ENCODE peak calls at places on chromosomes 11 and 22, in six cellular contexts. C is immature natural killer cell; A is hypothalamus; M is anterior cingulate cortex; G is activated naive CD4-positive, alpha-beta T cell; V is iPS DF 6.9. Z is an unnamed sample.

GRCh38 chr11:47186076-47186936 is at the start of gene PACSIN3:
- DNase-seq in C (no peak), A (no peak), M (no peak), G (no peak), V (no peak), Z (no peak)

GRCh38 chr11:34345991-34346480 is 11.8 kb downstream of the ABTB2 start:
- DNase-seq in C (no peak), A (no peak), M (no peak), G (no peak), V (no peak), Z (no peak)

GRCh38 chr22:46008291-46008690 is 31.3 kb upstream of the WNT7B start:
- DNase-seq in C (no peak), A (no peak), M (no peak), G (no peak), V (no peak), Z (no peak)

GRCh38 chr11:72643547-72643946 is 30.7 kb downstream of the PDE2A start:
- DNase-seq in C (no peak), A (no peak), M (no peak), G (no peak), V (no peak), Z (peak)

GRCh38 chr11:19557720-19558140 is 154.9 kb upstream of the NAV2 start:
- DNase-seq in C (peak), A (peak), M (peak), G (peak), V (peak), Z (peak)

GRCh38 chr11:2390091-2390870 is 10.3 kb upstream of the TSSC4 start:
- DNase-seq in C (no peak), A (no peak), M (no peak), G (no peak), V (no peak), Z (no peak)

GRCh38 chr11:70210051-70210501 is 7.0 kb downstream of the FADD start:
- DNase-seq in C (no peak), A (no peak), M (no peak), G (no peak), V (no peak), Z (no peak)

GRCh38 chr11:130109441-130109840 is 39.7 kb downstream of the APLP2 start:
- DNase-seq in C (no peak), A (no peak), M (no peak), G (no peak), V (no peak), Z (no peak)

GRCh38 chr11:67310246-67311050 is 7.1 kb downstream of the SSH3 start:
- DNase-seq in C (no peak), A (no peak), M (no peak), G (no peak), V (no peak), Z (no peak)

GRCh38 chr11:80155412-80156017 is 714.7 kb upstream of the TENM4 start:
- DNase-seq in C (no peak), A (no peak), M (no peak), G (no peak), V (no peak), Z (no peak)

GRCh38 chr22:37044634-37045625 is 6.6 kb upstream of the KCTD17 start:
- DNase-seq in C (no peak), A (no peak), M (no peak), G (no peak), V (no peak), Z (peak)

GRCh38 chr22:37016134-37016910 is 2.9 kb downstream of the TST start:
- DNase-seq in C (no peak), A (no peak), M (no peak), G (no peak), V (no peak), Z (no peak)

GRCh38 chr11:11963842-11964773 is 44.3 kb downstream of the DKK3 start:
- DNase-seq in C (no peak), A (no peak), M (no peak), G (no peak), V (no peak), Z (no peak)

GRCh38 chr11:87030458-87031054 is 7.2 kb upstream of the TMEM135 start:
- DNase-seq in C (no peak), A (no peak), M (no peak), G (no peak), V (no peak), Z (peak)

GRCh38 chr11:1139441-1140066 is 18.2 kb upstream of the MUC5AC start:
- DNase-seq in C (no peak), A (no peak), M (no peak), G (no peak), V (no peak), Z (no peak)

GRCh38 chr11:70678931-70679900 is 280.9 kb downstream of the CTTN start:
- DNase-seq in C (no peak), A (no peak), M (no peak), G (no peak), V (no peak), Z (no peak)

GRCh38 chr11:10325398-10326079 is 20.7 kb downstream of the ADM start:
- DNase-seq in C (no peak), A (no peak), M (no peak), G (no peak), V (no peak), Z (no peak)

GRCh38 chr11:46234261-46234660 is 43.2 kb upstream of the CREB3L1 start:
- DNase-seq in C (no peak), A (no peak), M (no peak), G (no peak), V (no peak), Z (no peak)

GRCh38 chr11:79441159-79441875 is 487 bp upstream of the TENM4 start:
- DNase-seq in C (no peak), A (no peak), M (no peak), G (no peak), V (no peak), Z (no peak)

GRCh38 chr11:11078344-11078743 is 220.5 kb upstream of the ZBED5 start:
- DNase-seq in C (no peak), A (no peak), M (no peak), G (no peak), V (no peak), Z (no peak)

GRCh38 chr22:50455201-50455600 is 19.6 kb downstream of the SBF1 start:
- DNase-seq in C (no peak), A (no peak), M (no peak), G (no peak), V (no peak), Z (no peak)

GRCh38 chr11:41133023-41133422 is 326.4 kb downstream of the LRRC4C start:
- DNase-seq in C (no peak), A (no peak), M (no peak), G (no peak), V (no peak), Z (no peak)

GRCh38 chr11:60756307-60757032 is at the start of gene MS4A15:
- DNase-seq in C (no peak), A (no peak), M (no peak), G (no peak), V (peak), Z (no peak)

Z was measured in PC-9.